ENCODE peak calls at places on chromosome 19, in nine cellular contexts. V is stimulated activated CD4-positive, alpha-beta T cell treated with anti-CD3 and anti-CD28 coated beads, Interleukin-1b, Interleukin-23, amount 100 ng/mL, for 4 hours; R is EH; W is HEK293T; F is breast epithelium; Y is IMR-90; H is T-helper 1 cell; N is endothelial cell; X is DMS153. O is an unnamed sample.

GRCh38 chr19:45114116-45114515 is 21.1 kb downstream of the PPP1R37 start:
- DNase-seq in V (no peak), R (no peak), W (no peak), F (no peak), Y (no peak), H (no peak), N (no peak), X (peak), O (no peak)

GRCh38 chr19:3335431-3336350 is 30.7 kb upstream of the NFIC start:
- DNase-seq in V (no peak), R (peak), W (no peak), F (no peak), Y (peak), H (no peak), N (no peak), X (no peak), O (no peak)

GRCh38 chr19:30670011-30670329 is 297.8 kb downstream of the ZNF536 start:
- DNase-seq in V (no peak), R (no peak), W (no peak), F (no peak), Y (no peak), H (no peak), N (no peak), X (no peak), O (no peak)

GRCh38 chr19:55435020-55435419 is 8.1 kb downstream of the SHISA7 start:
- DNase-seq in V (no peak), R (no peak), W (no peak), F (no peak), Y (no peak), H (no peak), N (no peak), X (no peak), O (no peak)

GRCh38 chr19:42281175-42282035 is 12.4 kb downstream of the CIC start:
- DNase-seq in V (no peak), R (peak), W (no peak), F (peak), Y (peak), H (no peak), N (no peak), X (peak), O (peak)

GRCh38 chr19:55088543-55089265 is 13.0 kb downstream of the EPS8L1 start:
- DNase-seq in V (peak), R (peak), W (peak), F (no peak), Y (peak), H (peak), N (peak), X (peak), O (peak)

GRCh38 chr19:5147074-5147970 is 178.4 kb downstream of the KDM4B start:
- DNase-seq in V (no peak), R (no peak), W (no peak), F (no peak), Y (no peak), H (no peak), N (no peak), X (no peak), O (no peak)

GRCh38 chr19:47097396-47098217 is 16.0 kb downstream of the ZC3H4 start:
- DNase-seq in V (no peak), R (no peak), W (no peak), F (peak), Y (no peak), H (no peak), N (no peak), X (no peak), O (no peak)

GRCh38 chr19:38024991-38025716 is 118.1 kb downstream of the SIPA1L3 start:
- DNase-seq in V (no peak), R (no peak), W (no peak), F (no peak), Y (no peak), H (no peak), N (no peak), X (peak), O (no peak)

GRCh38 chr19:55053735-55054134 is 9.2 kb downstream of the RDH13 start:
- DNase-seq in V (no peak), R (no peak), W (no peak), F (no peak), Y (no peak), H (no peak), N (no peak), X (no peak), O (no peak)

GRCh38 chr19:16369306-16369663 is 44.7 kb downstream of the KLF2 start:
- DNase-seq in V (no peak), R (no peak), W (no peak), F (no peak), Y (no peak), H (no peak), N (no peak), X (no peak), O (no peak)

GRCh38 chr19:46447824-46448223 is 19.1 kb upstream of the PNMA8C start:
- DNase-seq in V (no peak), R (no peak), W (no peak), F (no peak), Y (no peak), H (no peak), N (no peak), X (no peak), O (no peak)

GRCh38 chr19:40191836-40192646 is 815 bp downstream of the MAP3K10 start:
- DNase-seq in V (no peak), R (peak), W (peak), F (no peak), Y (peak), H (peak), N (peak), X (no peak), O (no peak)

GRCh38 chr19:46887240-46887782 is 26.5 kb downstream of the ARHGAP35 start:
- DNase-seq in V (no peak), R (peak), W (no peak), F (no peak), Y (no peak), H (no peak), N (no peak), X (no peak), O (no peak)

GRCh38 chr19:46951236-46951986 is 68.2 kb upstream of the NPAS1 start:
- DNase-seq in V (no peak), R (peak), W (no peak), F (no peak), Y (peak), H (no peak), N (no peak), X (no peak), O (no peak)

GRCh38 chr19:6062274-6062673 is 48.0 kb downstream of the RFX2 start:
- DNase-seq in V (no peak), R (no peak), W (no peak), F (peak), Y (no peak), H (no peak), N (no peak), X (no peak), O (no peak)

GRCh38 chr19:1266116-1266817 is 2.9 kb upstream of the CIRBP start:
- DNase-seq in V (peak), R (peak), W (peak), F (no peak), Y (peak), H (peak), N (peak), X (no peak), O (no peak)

GRCh38 chr19:2059422-2060201 is 8.6 kb upstream of the MKNK2 start:
- DNase-seq in V (no peak), R (peak), W (no peak), F (peak), Y (peak), H (no peak), N (no peak), X (no peak), O (peak)

GRCh38 chr19:48739400-48739825 is 997 bp downstream of the RASIP1 start:
- DNase-seq in V (no peak), R (no peak), W (no peak), F (no peak), Y (no peak), H (no peak), N (no peak), X (no peak), O (no peak)

GRCh38 chr19:27861411-27861975 is 1351.5 kb downstream of the UQCRFS1 start:
- DNase-seq in V (no peak), R (no peak), W (no peak), F (no peak), Y (no peak), H (no peak), N (no peak), X (no peak), O (no peak)

GRCh38 chr19:17026041-17026658 is 460 bp downstream of the CPAMD8 start:
- DNase-seq in V (no peak), R (no peak), W (no peak), F (no peak), Y (no peak), H (no peak), N (no peak), X (no peak), O (no peak)

GRCh38 chr19:10408511-10409291 is 5.4 kb upstream of the CDC37 start:
- DNase-seq in V (no peak), R (no peak), W (no peak), F (no peak), Y (no peak), H (peak), N (no peak), X (no peak), O (no peak)

GRCh38 chr19:56946164-56946563 is 105.6 kb upstream of the PEG3 start:
- DNase-seq in V (no peak), R (no peak), W (no peak), F (no peak), Y (no peak), H (no peak), N (no peak), X (no peak), O (no peak)

GRCh38 chr19:16457195-16457953 is 14.4 kb downstream of the EPS15L1 start:
- DNase-seq in V (peak), R (peak), W (no peak), F (no peak), Y (peak), H (no peak), N (no peak), X (no peak), O (no peak)

GRCh38 chr19:37537391-37537947 is 30.7 kb downstream of the ZNF793 start:
- DNase-seq in V (no peak), R (no peak), W (no peak), F (no peak), Y (no peak), H (no peak), N (no peak), X (no peak), O (no peak)

GRCh38 chr19:42352216-42352892 is 26.9 kb downstream of the MEGF8 start:
- DNase-seq in V (no peak), R (peak), W (no peak), F (peak), Y (peak), H (no peak), N (no peak), X (peak), O (no peak)